ENCODE peak calls at places on chromosome 4, in seven cellular contexts. Y, A, N, K, J, H and D are unnamed samples.

GRCh38 chr4:16591867-16592266 is 306.6 kb downstream of the LDB2 start:
- DNase-seq in Y (no peak), A (no peak), N (no peak), K (peak; percentile 58), J (no peak), H (no peak), D (no peak)

GRCh38 chr4:96713271-96713670 is 873.4 kb downstream of the PDHA2 start:
- DNase-seq in Y (no peak), A (no peak), N (no peak), K (no peak), J (no peak), H (no peak), D (no peak)

GRCh38 chr4:173547889-173548288 is 17.9 kb upstream of the HAND2 start:
- DNase-seq in Y (no peak), A (no peak), N (peak; percentile 74), K (no peak), J (no peak), H (no peak), D (no peak)

GRCh38 chr4:82561745-82562552 is at the start of gene TMEM150C:
- DNase-seq in Y (no peak), A (peak; percentile 44), N (no peak), K (peak; percentile 71), J (peak; percentile 84), H (peak; percentile 27), D (no peak)

GRCh38 chr4:168882650-168883233 is 127.3 kb downstream of the CBR4 start:
- DNase-seq in Y (no peak), A (no peak), N (no peak), K (no peak), J (no peak), H (no peak), D (no peak)

GRCh38 chr4:8044699-8045098 is 105.0 kb upstream of the AFAP1 start:
- DNase-seq in Y (no peak), A (no peak), N (no peak), K (peak; percentile 51), J (no peak), H (no peak), D (no peak)

GRCh38 chr4:155629183-155629825 is 37.3 kb upstream of the GUCY1A1 start:
- DNase-seq in Y (no peak), A (no peak), N (no peak), K (no peak), J (no peak), H (peak; percentile 14), D (no peak)

GRCh38 chr4:11525085-11525484 is 96.4 kb upstream of the HS3ST1 start:
- DNase-seq in Y (no peak), A (no peak), N (no peak), K (no peak), J (no peak), H (no peak), D (no peak)

GRCh38 chr4:148238086-148238485 is 204.1 kb downstream of the NR3C2 start:
- DNase-seq in Y (no peak), A (no peak), N (no peak), K (no peak), J (no peak), H (no peak), D (no peak)

GRCh38 chr4:101284546-101284945 is 62.8 kb downstream of the PPP3CA start:
- DNase-seq in Y (no peak), A (no peak), N (no peak), K (no peak), J (no peak), H (no peak), D (no peak)

GRCh38 chr4:98261291-98262271 is at the start of gene RAP1GDS1:
- DNase-seq in Y (peak; percentile 84), A (no peak), N (peak; percentile 17), K (peak; percentile 56), J (peak; percentile 72), H (peak; percentile 36), D (no peak)

GRCh38 chr4:16238304-16238703 is 12.0 kb upstream of the TAPT1 start:
- DNase-seq in Y (no peak), A (no peak), N (no peak), K (no peak), J (no peak), H (no peak), D (no peak)

GRCh38 chr4:139214039-139214534 is 37.1 kb upstream of the ELF2 start:
- DNase-seq in Y (no peak), A (peak; percentile 75), N (no peak), K (no peak), J (peak; percentile 88), H (no peak), D (no peak)

GRCh38 chr4:41873380-41874295 is 61.6 kb upstream of the TMEM33 start:
- DNase-seq in Y (no peak), A (no peak), N (no peak), K (peak; percentile 67), J (peak; percentile 94), H (no peak), D (no peak)

GRCh38 chr4:173171098-173171497 is 2.5 kb downstream of the GALNT7 start:
- DNase-seq in Y (no peak), A (no peak), N (no peak), K (no peak), J (no peak), H (peak; percentile 54), D (no peak)

GRCh38 chr4:81211956-81212355 is 3.1 kb downstream of the PRKG2 start:
- DNase-seq in Y (no peak), A (no peak), N (no peak), K (no peak), J (no peak), H (no peak), D (no peak)

GRCh38 chr4:39151120-39151713 is 31.1 kb upstream of the WDR19 start:
- DNase-seq in Y (no peak), A (no peak), N (peak; percentile 41), K (no peak), J (no peak), H (no peak), D (no peak)

GRCh38 chr4:114479595-114479994 is 119.0 kb upstream of the UGT8 start:
- DNase-seq in Y (no peak), A (no peak), N (no peak), K (no peak), J (no peak), H (peak; percentile 11), D (no peak)

GRCh38 chr4:141350122-141350904 is 129.6 kb downstream of the ZNF330 start:
- DNase-seq in Y (no peak), A (no peak), N (peak; percentile 87), K (no peak), J (no peak), H (peak; percentile 87), D (no peak)

GRCh38 chr4:15649914-15650545 is 5.1 kb downstream of the FBXL5 start:
- DNase-seq in Y (peak; percentile 34), A (peak; percentile 33), N (no peak), K (peak; percentile 19), J (peak; percentile 75), H (peak; percentile 49), D (no peak)

GRCh38 chr4:83320548-83320947 is 14.1 kb downstream of the HPSE start:
- DNase-seq in Y (no peak), A (no peak), N (peak; percentile 23), K (no peak), J (peak; percentile 54), H (no peak), D (no peak)

GRCh38 chr4:47526281-47526680 is 41.2 kb downstream of the ATP10D start:
- DNase-seq in Y (no peak), A (no peak), N (peak; percentile 20), K (no peak), J (no peak), H (no peak), D (no peak)

GRCh38 chr4:146916479-146917076 is 29.1 kb downstream of the TTC29 start:
- DNase-seq in Y (no peak), A (peak; percentile 6), N (no peak), K (no peak), J (no peak), H (peak; percentile 43), D (no peak)

GRCh38 chr4:124333466-124333865 is 379.1 kb downstream of the ANKRD50 start:
- DNase-seq in Y (no peak), A (no peak), N (no peak), K (no peak), J (no peak), H (no peak), D (no peak)

GRCh38 chr4:119209077-119209476 is 3.4 kb upstream of the USP53 start:
- DNase-seq in Y (no peak), A (peak; percentile 34), N (peak; percentile 91), K (no peak), J (peak; percentile 63), H (peak; percentile 87), D (no peak)

GRCh38 chr4:1236103-1236641 is 12.8 kb downstream of the CTBP1 start:
- DNase-seq in Y (no peak), A (no peak), N (no peak), K (no peak), J (no peak), H (no peak), D (no peak)

GRCh38 chr4:104616401-104616820 is 121.7 kb upstream of the CXXC4 start:
- DNase-seq in Y (no peak), A (no peak), N (no peak), K (no peak), J (no peak), H (no peak), D (no peak)

GRCh38 chr4:121728066-121728465 is 31.3 kb upstream of the ANXA5 start:
- DNase-seq in Y (no peak), A (no peak), N (peak; percentile 93), K (no peak), J (peak; percentile 61), H (no peak), D (no peak)

GRCh38 chr4:88108747-88109122 is 49.7 kb downstream of the ABCG2 start:
- DNase-seq in Y (no peak), A (no peak), N (no peak), K (no peak), J (no peak), H (no peak), D (no peak)

GRCh38 chr4:105453550-105454201 is 20.2 kb downstream of the PPA2 start:
- DNase-seq in Y (no peak), A (peak; percentile 57), N (no peak), K (no peak), J (no peak), H (no peak), D (no peak)

GRCh38 chr4:95045429-95045828 is 287.7 kb downstream of the BMPR1B start:
- DNase-seq in Y (no peak), A (no peak), N (no peak), K (no peak), J (no peak), H (no peak), D (no peak)

GRCh38 chr4:85741421-85741820 is 266.5 kb downstream of the ARHGAP24 start:
- DNase-seq in Y (no peak), A (no peak), N (no peak), K (no peak), J (no peak), H (no peak), D (no peak)

GRCh38 chr4:158823461-158823873 is 54.6 kb downstream of the FNIP2 start:
- DNase-seq in Y (no peak), A (no peak), N (no peak), K (no peak), J (no peak), H (no peak), D (no peak)

GRCh38 chr4:6917445-6918241 is 8.0 kb downstream of the TBC1D14 start:
- DNase-seq in Y (no peak), A (no peak), N (no peak), K (peak; percentile 59), J (no peak), H (peak; percentile 95), D (no peak)

GRCh38 chr4:22427676-22428075 is 88.2 kb downstream of the ADGRA3 start:
- DNase-seq in Y (no peak), A (no peak), N (peak; percentile 15), K (no peak), J (no peak), H (no peak), D (no peak)

GRCh38 chr4:8705161-8706145 is 112.9 kb downstream of the CPZ start:
- DNase-seq in Y (no peak), A (no peak), N (no peak), K (no peak), J (peak; percentile 86), H (no peak), D (no peak)

GRCh38 chr4:186669735-186670134 is 53.9 kb downstream of the FAT1 start:
- DNase-seq in Y (no peak), A (no peak), N (no peak), K (no peak), J (no peak), H (no peak), D (no peak)